ENCODE peak calls at places on chromosomes 12 and 14, in nine cellular contexts. One of them, this sample, is unnamed.

GRCh38 chr14:36513451-36514277 is 6.4 kb downstream of the NKX2-1 start:
- DNase-seq in PC-3: no peak
- DNase-seq in heart left ventricle: no peak
- DNase-seq in lung: peak; percentile 83
- DNase-seq in transverse colon: no peak
- DNase-seq in tibial nerve: no peak
- DNase-seq in psoas muscle: no peak
- DNase-seq in tibial artery: no peak
- DNase-seq in A549: no peak
- DNase-seq in this sample: no peak

GRCh38 chr14:101449114-101449513 is 112.2 kb upstream of the DIO3 start:
- DNase-seq in PC-3: no peak
- DNase-seq in heart left ventricle: no peak
- DNase-seq in lung: no peak
- DNase-seq in transverse colon: no peak
- DNase-seq in tibial nerve: no peak
- DNase-seq in psoas muscle: no peak
- DNase-seq in tibial artery: no peak
- DNase-seq in A549: no peak
- DNase-seq in this sample: no peak

GRCh38 chr12:82329508-82329907 is 28.7 kb downstream of the CCDC59 start:
- DNase-seq in PC-3: peak; percentile 7
- DNase-seq in heart left ventricle: no peak
- DNase-seq in lung: no peak
- DNase-seq in transverse colon: no peak
- DNase-seq in tibial nerve: no peak
- DNase-seq in psoas muscle: no peak
- DNase-seq in tibial artery: no peak
- DNase-seq in A549: no peak
- DNase-seq in this sample: no peak

GRCh38 chr12:117151195-117152031 is 38.9 kb downstream of the FBXO21 start:
- DNase-seq in PC-3: peak; percentile 34
- DNase-seq in heart left ventricle: peak; percentile 82
- DNase-seq in lung: peak; percentile 51
- DNase-seq in transverse colon: no peak
- DNase-seq in tibial nerve: peak; percentile 55
- DNase-seq in psoas muscle: peak; percentile 75
- DNase-seq in tibial artery: peak; percentile 70
- DNase-seq in A549: peak; percentile 94
- DNase-seq in this sample: peak; percentile 65

GRCh38 chr12:31536672-31537071 is 54.3 kb downstream of the DENND5B start:
- DNase-seq in PC-3: no peak
- DNase-seq in heart left ventricle: no peak
- DNase-seq in lung: no peak
- DNase-seq in transverse colon: no peak
- DNase-seq in tibial nerve: no peak
- DNase-seq in psoas muscle: no peak
- DNase-seq in tibial artery: no peak
- DNase-seq in A549: no peak
- DNase-seq in this sample: no peak

GRCh38 chr12:124294686-124295315 is at the start of gene RFLNA:
- DNase-seq in PC-3: no peak
- DNase-seq in heart left ventricle: no peak
- DNase-seq in lung: no peak
- DNase-seq in transverse colon: peak; percentile 58
- DNase-seq in tibial nerve: no peak
- DNase-seq in psoas muscle: no peak
- DNase-seq in tibial artery: no peak
- DNase-seq in A549: no peak
- DNase-seq in this sample: peak; percentile 49

GRCh38 chr12:57216014-57216891 is at the start of gene NXPH4:
- DNase-seq in PC-3: peak; percentile 40
- DNase-seq in heart left ventricle: no peak
- DNase-seq in lung: no peak
- DNase-seq in transverse colon: peak; percentile 54
- DNase-seq in tibial nerve: no peak
- DNase-seq in psoas muscle: no peak
- DNase-seq in tibial artery: peak; percentile 25
- DNase-seq in A549: no peak
- DNase-seq in this sample: peak; percentile 64

GRCh38 chr12:67671419-67671818 is 22.9 kb downstream of the DYRK2 start:
- DNase-seq in PC-3: no peak
- DNase-seq in heart left ventricle: no peak
- DNase-seq in lung: no peak
- DNase-seq in transverse colon: no peak
- DNase-seq in tibial nerve: no peak
- DNase-seq in psoas muscle: no peak
- DNase-seq in tibial artery: no peak
- DNase-seq in A549: no peak
- DNase-seq in this sample: no peak

GRCh38 chr12:125193798-125194562 is 128.7 kb downstream of the AACS start:
- DNase-seq in PC-3: peak; percentile 48
- DNase-seq in heart left ventricle: no peak
- DNase-seq in lung: no peak
- DNase-seq in transverse colon: no peak
- DNase-seq in tibial nerve: no peak
- DNase-seq in psoas muscle: no peak
- DNase-seq in tibial artery: no peak
- DNase-seq in A549: peak; percentile 44
- DNase-seq in this sample: no peak

GRCh38 chr12:120181991-120182631 is 12.4 kb downstream of the GCN1 start:
- DNase-seq in PC-3: peak; percentile 92
- DNase-seq in heart left ventricle: no peak
- DNase-seq in lung: peak; percentile 51
- DNase-seq in transverse colon: no peak
- DNase-seq in tibial nerve: no peak
- DNase-seq in psoas muscle: peak; percentile 56
- DNase-seq in tibial artery: no peak
- DNase-seq in A549: no peak
- DNase-seq in this sample: peak; percentile 75

GRCh38 chr12:123094349-123095073 is 56.4 kb downstream of the PITPNM2 start:
- DNase-seq in PC-3: peak; percentile 96
- DNase-seq in heart left ventricle: peak; percentile 65
- DNase-seq in lung: no peak
- DNase-seq in transverse colon: peak; percentile 33
- DNase-seq in tibial nerve: peak; percentile 17
- DNase-seq in psoas muscle: peak; percentile 62
- DNase-seq in tibial artery: peak; percentile 70
- DNase-seq in A549: peak; percentile 76
- DNase-seq in this sample: peak; percentile 66

GRCh38 chr14:93045211-93045674 is 70.5 kb downstream of the ITPK1 start:
- DNase-seq in PC-3: no peak
- DNase-seq in heart left ventricle: peak; percentile 29
- DNase-seq in lung: no peak
- DNase-seq in transverse colon: no peak
- DNase-seq in tibial nerve: no peak
- DNase-seq in psoas muscle: no peak
- DNase-seq in tibial artery: no peak
- DNase-seq in A549: no peak
- DNase-seq in this sample: no peak

GRCh38 chr14:95183532-95184412 is 26.4 kb upstream of the DICER1 start:
- DNase-seq in PC-3: no peak
- DNase-seq in heart left ventricle: no peak
- DNase-seq in lung: no peak
- DNase-seq in transverse colon: no peak
- DNase-seq in tibial nerve: no peak
- DNase-seq in psoas muscle: no peak
- DNase-seq in tibial artery: no peak
- DNase-seq in A549: no peak
- DNase-seq in this sample: no peak

GRCh38 chr14:95180966-95181733 is 23.8 kb upstream of the DICER1 start:
- DNase-seq in PC-3: no peak
- DNase-seq in heart left ventricle: no peak
- DNase-seq in lung: no peak
- DNase-seq in transverse colon: no peak
- DNase-seq in tibial nerve: no peak
- DNase-seq in psoas muscle: no peak
- DNase-seq in tibial artery: no peak
- DNase-seq in A549: no peak
- DNase-seq in this sample: no peak

GRCh38 chr14:95183082-95183481 is 25.8 kb upstream of the DICER1 start:
- DNase-seq in PC-3: no peak
- DNase-seq in heart left ventricle: no peak
- DNase-seq in lung: no peak
- DNase-seq in transverse colon: no peak
- DNase-seq in tibial nerve: no peak
- DNase-seq in psoas muscle: no peak
- DNase-seq in tibial artery: no peak
- DNase-seq in A549: no peak
- DNase-seq in this sample: no peak

GRCh38 chr14:95184413-95184790 is 27.1 kb upstream of the DICER1 start:
- DNase-seq in PC-3: no peak
- DNase-seq in heart left ventricle: peak; percentile 68
- DNase-seq in lung: no peak
- DNase-seq in transverse colon: no peak
- DNase-seq in tibial nerve: no peak
- DNase-seq in psoas muscle: no peak
- DNase-seq in tibial artery: no peak
- DNase-seq in A549: no peak
- DNase-seq in this sample: no peak

DNA sequence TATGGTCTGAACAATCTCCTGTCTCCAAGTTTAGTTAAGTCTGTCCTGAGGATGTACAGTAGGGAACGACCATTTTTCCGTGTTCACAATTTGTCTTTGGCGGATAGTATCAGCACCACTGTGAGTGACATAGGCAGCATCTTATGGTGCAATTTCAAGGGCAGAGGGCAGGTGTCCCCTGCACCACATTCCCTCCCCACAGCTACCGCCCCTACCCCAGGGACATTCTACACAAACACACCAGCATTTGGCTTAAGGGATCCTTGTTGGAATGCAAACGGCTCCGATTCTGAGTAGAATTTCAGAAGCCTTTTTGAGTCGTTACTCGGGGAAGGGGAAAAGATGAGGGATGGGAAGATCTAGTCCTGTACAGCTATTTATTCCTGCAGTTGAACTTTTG is 25.1 kb upstream of the DICER1 start:
- DNase-seq in PC-3: no peak
- DNase-seq in heart left ventricle: no peak
- DNase-seq in lung: no peak
- DNase-seq in transverse colon: no peak
- DNase-seq in tibial nerve: no peak
- DNase-seq in psoas muscle: no peak
- DNase-seq in tibial artery: no peak
- DNase-seq in A549: no peak
- DNase-seq in this sample: no peak
- TF ChIP-seq CTCF in PC-3: no peak
- TF ChIP-seq CTCF in heart left ventricle: no peak
- TF ChIP-seq CTCF in lung: no peak
- TF ChIP-seq CTCF in transverse colon: no peak
- TF ChIP-seq CTCF in tibial nerve: no peak
- TF ChIP-seq CTCF in psoas muscle: no peak
- TF ChIP-seq CTCF in tibial artery: no peak
- TF ChIP-seq CTCF in A549: no peak
- TF ChIP-seq CTCF in this sample: no peak

GRCh38 chr14:51926449-51926848 is 62.9 kb upstream of the RTRAF start:
- DNase-seq in PC-3: no peak
- DNase-seq in heart left ventricle: no peak
- DNase-seq in lung: no peak
- DNase-seq in transverse colon: no peak
- DNase-seq in tibial nerve: no peak
- DNase-seq in psoas muscle: no peak
- DNase-seq in tibial artery: no peak
- DNase-seq in A549: no peak
- DNase-seq in this sample: no peak
- H3K4me1 ChIP-seq in PC-3: no peaks in the 10 kb centered on the region
- H3K4me1 ChIP-seq in heart left ventricle: peaks cover 15% of the 10 kb centered on the region
- H3K4me1 ChIP-seq in lung: peaks cover 1% of the 10 kb centered on the region
- H3K4me1 ChIP-seq in transverse colon: peaks cover 12% of the 10 kb centered on the region
- H3K4me1 ChIP-seq in tibial nerve: peaks cover 33% of the 10 kb centered on the region
- H3K4me1 ChIP-seq in psoas muscle: no peaks in the 10 kb centered on the region
- H3K4me1 ChIP-seq in tibial artery: no peaks in the 10 kb centered on the region
- H3K4me1 ChIP-seq in A549: no peaks in the 10 kb centered on the region
- H3K4me1 ChIP-seq in this sample: no peaks in the 10 kb centered on the region

GRCh38 chr12:4579305-4580097 is 17.5 kb downstream of the DYRK4 start:
- DNase-seq in PC-3: peak; percentile 5
- DNase-seq in heart left ventricle: no peak
- DNase-seq in lung: no peak
- DNase-seq in transverse colon: peak; percentile 25
- DNase-seq in tibial nerve: no peak
- DNase-seq in psoas muscle: no peak
- DNase-seq in tibial artery: no peak
- DNase-seq in A549: peak; percentile 35
- DNase-seq in this sample: peak; percentile 55
- TF ChIP-seq CTCF in PC-3: no peak
- TF ChIP-seq CTCF in heart left ventricle: no peak
- TF ChIP-seq CTCF in lung: no peak
- TF ChIP-seq CTCF in transverse colon: peak; percentile 17
- TF ChIP-seq CTCF in tibial nerve: peak; percentile 6
- TF ChIP-seq CTCF in psoas muscle: no peak
- TF ChIP-seq CTCF in tibial artery: no peak
- TF ChIP-seq CTCF in A549: peak; percentile 30
- TF ChIP-seq CTCF in this sample: peak; percentile 62

GRCh38 chr14:73237786-73238261 is 518 bp downstream of the PAPLN start:
- DNase-seq in PC-3: no peak
- DNase-seq in heart left ventricle: no peak
- DNase-seq in lung: no peak
- DNase-seq in transverse colon: no peak
- DNase-seq in tibial nerve: peak; percentile 8
- DNase-seq in psoas muscle: no peak
- DNase-seq in tibial artery: peak; percentile 19
- DNase-seq in A549: no peak
- DNase-seq in this sample: no peak

GRCh38 chr14:73238941-73239340 is 1.6 kb downstream of the PAPLN start:
- DNase-seq in PC-3: no peak
- DNase-seq in heart left ventricle: no peak
- DNase-seq in lung: no peak
- DNase-seq in transverse colon: no peak
- DNase-seq in tibial nerve: peak; percentile 12
- DNase-seq in psoas muscle: no peak
- DNase-seq in tibial artery: peak; percentile 20
- DNase-seq in A549: no peak
- DNase-seq in this sample: no peak

GRCh38 chr14:73240816-73241480 is 3.6 kb downstream of the PAPLN start:
- DNase-seq in PC-3: no peak
- DNase-seq in heart left ventricle: no peak
- DNase-seq in lung: no peak
- DNase-seq in transverse colon: no peak
- DNase-seq in tibial nerve: no peak
- DNase-seq in psoas muscle: no peak
- DNase-seq in tibial artery: peak; percentile 45
- DNase-seq in A549: no peak
- DNase-seq in this sample: no peak

GRCh38 chr14:73238262-73238852 is 1.1 kb downstream of the PAPLN start:
- DNase-seq in PC-3: peak; percentile 90
- DNase-seq in heart left ventricle: no peak
- DNase-seq in lung: no peak
- DNase-seq in transverse colon: no peak
- DNase-seq in tibial nerve: peak; percentile 14
- DNase-seq in psoas muscle: no peak
- DNase-seq in tibial artery: peak; percentile 22
- DNase-seq in A549: no peak
- DNase-seq in this sample: peak; percentile 36

GRCh38 chr14:73239463-73240241 is 2.3 kb downstream of the PAPLN start:
- DNase-seq in PC-3: peak; percentile 47
- DNase-seq in heart left ventricle: no peak
- DNase-seq in lung: no peak
- DNase-seq in transverse colon: peak; percentile 41
- DNase-seq in tibial nerve: peak; percentile 51
- DNase-seq in psoas muscle: peak; percentile 44
- DNase-seq in tibial artery: peak; percentile 77
- DNase-seq in A549: no peak
- DNase-seq in this sample: no peak
- H3K4me1 ChIP-seq in PC-3: peaks cover 30% of the 10 kb centered on the region
- H3K4me1 ChIP-seq in heart left ventricle: peaks cover 55% of the 10 kb centered on the region
- H3K4me1 ChIP-seq in lung: peaks cover 22% of the 10 kb centered on the region
- H3K4me1 ChIP-seq in transverse colon: peaks cover 65% of the 10 kb centered on the region
- H3K4me1 ChIP-seq in tibial nerve: peaks cover 70% of the 10 kb centered on the region
- H3K4me1 ChIP-seq in psoas muscle: peaks cover 15% of the 10 kb centered on the region
- H3K4me1 ChIP-seq in tibial artery: peaks cover 44% of the 10 kb centered on the region
- H3K4me1 ChIP-seq in A549: peaks cover 33% of the 10 kb centered on the region
- H3K4me1 ChIP-seq in this sample: peaks cover 30% of the 10 kb centered on the region

This sample was measured in Caco-2.